ENCODE peak calls at places on chromosomes 5 and 9, in seven cellular contexts. X, Z, E, F, M, G and I are unnamed samples.

GRCh38 chr5:112473989-112474388 is 54.9 kb upstream of the EPB41L4A start:
- DNase-seq in X (no peak), Z (no peak), E (no peak), F (no peak), M (no peak), G (no peak), I (no peak)

GRCh38 chr5:34674226-34674625 is 18.1 kb downstream of the RAI14 start:
- DNase-seq in X (no peak), Z (no peak), E (no peak), F (no peak), M (no peak), G (peak; percentile 78), I (peak; percentile 85)

GRCh38 chr5:16918156-16918555 is 17.9 kb downstream of the MYO10 start:
- DNase-seq in X (no peak), Z (no peak), E (no peak), F (no peak), M (no peak), G (no peak), I (no peak)

GRCh38 chr5:129199308-129199707 is 104.8 kb downstream of the ISOC1 start:
- DNase-seq in X (no peak), Z (no peak), E (no peak), F (no peak), M (no peak), G (no peak), I (no peak)

GRCh38 chr9:34256104-34256503 is 73.0 kb downstream of the KIF24 start:
- DNase-seq in X (no peak), Z (no peak), E (no peak), F (peak; percentile 40), M (no peak), G (peak; percentile 5), I (no peak)

GRCh38 chr5:135238622-135239460 is 160.2 kb downstream of the MACROH2A1 start:
- DNase-seq in X (no peak), Z (peak; percentile 10), E (no peak), F (peak; percentile 6), M (peak; percentile 39), G (no peak), I (no peak)

GRCh38 chr5:124398471-124398870 is 348.0 kb downstream of the ZNF608 start:
- DNase-seq in X (no peak), Z (no peak), E (no peak), F (no peak), M (no peak), G (no peak), I (no peak)

GRCh38 chr5:30866142-30866541 is 327.3 kb upstream of the CDH6 start:
- DNase-seq in X (no peak), Z (no peak), E (no peak), F (no peak), M (no peak), G (no peak), I (no peak)

GRCh38 chr5:8628521-8628920 is 759.6 kb downstream of the MTRR start:
- DNase-seq in X (no peak), Z (no peak), E (no peak), F (no peak), M (no peak), G (no peak), I (no peak)

GRCh38 chr5:172163346-172163745 is 24.7 kb downstream of the STK10 start:
- DNase-seq in X (no peak), Z (no peak), E (no peak), F (no peak), M (no peak), G (no peak), I (no peak)

GRCh38 chr5:111535879-111536549 is 23.7 kb upstream of the STARD4 start:
- DNase-seq in X (no peak), Z (no peak), E (no peak), F (no peak), M (no peak), G (no peak), I (no peak)

GRCh38 chr5:168592014-168592368 is 12.8 kb upstream of the PANK3 start:
- DNase-seq in X (no peak), Z (peak; percentile 81), E (no peak), F (no peak), M (no peak), G (peak; percentile 72), I (no peak)

GRCh38 chr9:17519761-17520160 is 59.1 kb upstream of the SH3GL2 start:
- DNase-seq in X (no peak), Z (no peak), E (no peak), F (no peak), M (no peak), G (peak; percentile 14), I (no peak)

GRCh38 chr5:102986074-102986473 is 133.9 kb downstream of the GIN1 start:
- DNase-seq in X (no peak), Z (no peak), E (no peak), F (no peak), M (no peak), G (no peak), I (no peak)

GRCh38 chr9:89454498-89455355 is 43.2 kb downstream of the SEMA4D start:
- DNase-seq in X (no peak), Z (no peak), E (no peak), F (no peak), M (no peak), G (no peak), I (no peak)

GRCh38 chr5:74738406-74738805 is 28.5 kb downstream of the GFM2 start:
- DNase-seq in X (no peak), Z (no peak), E (no peak), F (no peak), M (no peak), G (peak; percentile 58), I (peak; percentile 1)

GRCh38 chr5:42991477-42992034 is 48.6 kb downstream of the ANXA2R start:
- DNase-seq in X (no peak), Z (no peak), E (no peak), F (no peak), M (no peak), G (no peak), I (no peak)

GRCh38 chr9:134364391-134365114 is 38.3 kb downstream of the RXRA start:
- DNase-seq in X (no peak), Z (no peak), E (no peak), F (no peak), M (no peak), G (no peak), I (no peak)

GRCh38 chr9:81596671-81597426 is 92.5 kb downstream of the TLE1 start:
- DNase-seq in X (no peak), Z (no peak), E (no peak), F (no peak), M (no peak), G (no peak), I (no peak)

GRCh38 chr9:134689320-134690181 is 47.9 kb downstream of the COL5A1 start:
- DNase-seq in X (peak; percentile 67), Z (peak; percentile 47), E (no peak), F (peak; percentile 76), M (peak; percentile 66), G (peak; percentile 42), I (peak; percentile 42)

GRCh38 chr9:97555164-97555563 is 53.7 kb downstream of the TMOD1 start:
- DNase-seq in X (no peak), Z (no peak), E (no peak), F (no peak), M (no peak), G (no peak), I (no peak)

GRCh38 chr9:81665514-81665838 is 23.9 kb downstream of the TLE1 start:
- DNase-seq in X (no peak), Z (no peak), E (no peak), F (peak; percentile 30), M (no peak), G (no peak), I (no peak)

GRCh38 chr9:15461601-15462000 is 38.9 kb downstream of the SNAPC3 start:
- DNase-seq in X (no peak), Z (no peak), E (no peak), F (no peak), M (no peak), G (no peak), I (no peak)
- H3K36me3 ChIP-seq in X (peaks cover 91% of the 10 kb centered on the region), Z (no peaks in the 10 kb centered on the region), E (no peaks in the 10 kb centered on the region), F (peaks cover 79% of the 10 kb centered on the region), M (peaks cover 36% of the 10 kb centered on the region), G (peaks cover 49% of the 10 kb centered on the region), I (peaks cover 51% of the 10 kb centered on the region)

GRCh38 chr5:14308384-14309154 is 165.4 kb downstream of the TRIO start:
- DNase-seq in X (no peak), Z (no peak), E (no peak), F (no peak), M (no peak), G (no peak), I (no peak)
- H3K36me3 ChIP-seq in X (peaks cover 63% of the 10 kb centered on the region), Z (no peaks in the 10 kb centered on the region), E (peaks cover 5% of the 10 kb centered on the region), F (peaks cover 9% of the 10 kb centered on the region), M (peaks cover 91% of the 10 kb centered on the region), G (peaks cover 88% of the 10 kb centered on the region), I (peaks cover 80% of the 10 kb centered on the region)

DNA sequence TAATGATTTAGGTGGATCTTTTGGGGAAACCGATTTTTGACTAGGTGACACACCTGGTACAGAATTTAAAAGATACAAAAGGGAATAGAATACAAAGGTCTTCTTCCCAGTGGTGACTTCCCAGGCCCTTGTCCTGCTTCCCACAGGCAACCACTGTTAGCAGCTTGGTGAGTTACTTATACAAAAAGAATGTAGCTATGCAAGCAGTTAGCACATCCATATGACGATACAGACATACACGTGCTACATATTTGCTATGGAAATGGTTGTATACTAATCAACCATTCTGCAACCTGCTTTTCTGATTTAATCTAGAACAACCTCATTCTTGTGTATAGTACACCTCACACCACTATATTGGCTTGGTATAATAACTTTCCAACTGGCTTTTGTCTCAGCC is 51.0 kb downstream of the OTULIN start:
- DNase-seq in X (no peak), Z (no peak), E (no peak), F (no peak), M (no peak), G (no peak), I (peak; percentile 32)
- H3K36me3 ChIP-seq in X (peaks cover 71% of the 10 kb centered on the region), Z (peaks cover 3% of the 10 kb centered on the region), E (peaks cover 3% of the 10 kb centered on the region), F (peaks cover 32% of the 10 kb centered on the region), M (peaks cover 50% of the 10 kb centered on the region), G (peaks cover 17% of the 10 kb centered on the region), I (peaks cover 34% of the 10 kb centered on the region)

DNA sequence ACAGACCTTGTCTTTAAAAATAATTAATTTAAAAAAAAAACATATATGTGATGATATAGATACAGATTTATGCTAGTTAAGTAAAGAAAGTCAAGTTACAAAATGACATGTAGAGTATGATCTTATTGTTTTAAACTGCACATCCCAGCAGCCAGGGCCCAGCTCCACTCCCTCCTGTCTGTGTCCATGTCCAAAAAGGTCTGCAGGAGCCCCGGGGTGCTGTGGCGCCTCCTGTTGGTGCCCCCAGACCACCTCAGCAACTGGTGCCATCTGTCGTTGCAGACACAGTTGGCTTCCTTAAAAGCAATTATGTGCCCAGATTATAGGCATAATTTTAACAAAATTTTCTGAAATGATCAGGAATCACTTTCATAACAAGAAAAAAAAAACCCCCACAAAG is 33.3 kb downstream of the IPPK start:
- DNase-seq in X (peak; percentile 30), Z (no peak), E (no peak), F (no peak), M (no peak), G (no peak), I (no peak)
- H3K36me3 ChIP-seq in X (peaks cover 100% of the 10 kb centered on the region), Z (no peaks in the 10 kb centered on the region), E (peaks cover 1% of the 10 kb centered on the region), F (peaks cover 70% of the 10 kb centered on the region), M (peaks cover 74% of the 10 kb centered on the region), G (peaks cover 30% of the 10 kb centered on the region), I (peaks cover 73% of the 10 kb centered on the region)

GRCh38 chr9:135937521-135938489 is 23.4 kb downstream of the UBAC1 start:
- DNase-seq in X (no peak), Z (no peak), E (no peak), F (no peak), M (no peak), G (no peak), I (no peak)
- H3K36me3 ChIP-seq in X (peaks cover 87% of the 10 kb centered on the region), Z (peaks cover 9% of the 10 kb centered on the region), E (peaks cover 3% of the 10 kb centered on the region), F (peaks cover 63% of the 10 kb centered on the region), M (peaks cover 23% of the 10 kb centered on the region), G (no peaks in the 10 kb centered on the region), I (peaks cover 17% of the 10 kb centered on the region)